ENCODE peak calls at places on chromosomes 11 and 22, in four cellular contexts. One of them, this sample, is unnamed.

GRCh38 chr22:38927033-38927789 is 30.2 kb upstream of the APOBEC3A start:
- DNase-seq in colonic mucosa: peak; percentile 77
- DNase-seq in fibroblast of lung: peak; percentile 59
- DNase-seq in HCT116: peak; percentile 74
- DNase-seq in this sample: peak; percentile 73

GRCh38 chr22:49965291-49966040 is 4.9 kb downstream of the PIM3 start:
- DNase-seq in colonic mucosa: peak; percentile 23
- DNase-seq in fibroblast of lung: no peak
- DNase-seq in HCT116: no peak
- DNase-seq in this sample: no peak

GRCh38 chr11:93727985-93728791 is 13.1 kb downstream of the TAF1D start:
- DNase-seq in colonic mucosa: no peak
- DNase-seq in fibroblast of lung: peak; percentile 45
- DNase-seq in HCT116: no peak
- DNase-seq in this sample: peak; percentile 71

GRCh38 chr11:12126352-12127019 is 16.1 kb downstream of the MICAL2 start:
- DNase-seq in colonic mucosa: no peak
- DNase-seq in fibroblast of lung: peak; percentile 88
- DNase-seq in HCT116: no peak
- DNase-seq in this sample: peak; percentile 78

GRCh38 chr22:22810018-22810427 is 77.6 kb upstream of the IGLL5 start:
- DNase-seq in colonic mucosa: no peak
- DNase-seq in fibroblast of lung: peak; percentile 21
- DNase-seq in HCT116: peak; percentile 36
- DNase-seq in this sample: peak; percentile 32

GRCh38 chr11:130979386-130979972 is 63.2 kb upstream of the SNX19 start:
- DNase-seq in colonic mucosa: no peak
- DNase-seq in fibroblast of lung: peak; percentile 64
- DNase-seq in HCT116: no peak
- DNase-seq in this sample: peak; percentile 58

GRCh38 chr11:14202263-14203173 is 156.5 kb downstream of the RRAS2 start:
- DNase-seq in colonic mucosa: no peak
- DNase-seq in fibroblast of lung: no peak
- DNase-seq in HCT116: no peak
- DNase-seq in this sample: peak; percentile 36

GRCh38 chr11:78331711-78332110 is 85.9 kb downstream of the GAB2 start:
- DNase-seq in colonic mucosa: no peak
- DNase-seq in fibroblast of lung: no peak
- DNase-seq in HCT116: no peak
- DNase-seq in this sample: no peak

GRCh38 chr11:13487661-13488030 is 8.2 kb downstream of the PTH start:
- DNase-seq in colonic mucosa: peak; percentile 37
- DNase-seq in fibroblast of lung: no peak
- DNase-seq in HCT116: peak; percentile 8
- DNase-seq in this sample: peak; percentile 32

GRCh38 chr22:38464992-38465672 is 2.8 kb upstream of the KDELR3 start:
- DNase-seq in colonic mucosa: no peak
- DNase-seq in fibroblast of lung: no peak
- DNase-seq in HCT116: no peak
- DNase-seq in this sample: no peak

GRCh38 chr22:33271390-33272161 is 213.4 kb upstream of the SYN3 start:
- DNase-seq in colonic mucosa: peak; percentile 55
- DNase-seq in fibroblast of lung: peak; percentile 7
- DNase-seq in HCT116: no peak
- DNase-seq in this sample: peak; percentile 46

GRCh38 chr11:121240650-121241299 is 51.8 kb upstream of the SC5D start:
- DNase-seq in colonic mucosa: no peak
- DNase-seq in fibroblast of lung: no peak
- DNase-seq in HCT116: no peak
- DNase-seq in this sample: no peak

GRCh38 chr11:19769820-19770219 is 57.2 kb downstream of the NAV2 start:
- DNase-seq in colonic mucosa: no peak
- DNase-seq in fibroblast of lung: peak; percentile 88
- DNase-seq in HCT116: no peak
- DNase-seq in this sample: peak; percentile 68

GRCh38 chr22:44406581-44407403 is 91.2 kb downstream of the RTL6 start:
- DNase-seq in colonic mucosa: no peak
- DNase-seq in fibroblast of lung: no peak
- DNase-seq in HCT116: no peak
- DNase-seq in this sample: peak; percentile 9

GRCh38 chr22:28939394-28939793 is 56.0 kb downstream of the ZNRF3 start:
- DNase-seq in colonic mucosa: no peak
- DNase-seq in fibroblast of lung: no peak
- DNase-seq in HCT116: no peak
- DNase-seq in this sample: no peak

GRCh38 chr11:35398881-35399280 is 20.5 kb downstream of the SLC1A2 start:
- DNase-seq in colonic mucosa: no peak
- DNase-seq in fibroblast of lung: no peak
- DNase-seq in HCT116: no peak
- DNase-seq in this sample: no peak

GRCh38 chr11:10640308-10640707 is 53.2 kb downstream of the IRAG1 start:
- DNase-seq in colonic mucosa: no peak
- DNase-seq in fibroblast of lung: no peak
- DNase-seq in HCT116: no peak
- DNase-seq in this sample: no peak

GRCh38 chr11:1072116-1072820 is 2.4 kb upstream of the MUC2 start:
- DNase-seq in colonic mucosa: no peak
- DNase-seq in fibroblast of lung: peak; percentile 5
- DNase-seq in HCT116: peak; percentile 32
- DNase-seq in this sample: peak; percentile 2

GRCh38 chr22:42635531-42635930 is 4.9 kb downstream of the ATP5MGL start:
- DNase-seq in colonic mucosa: peak; percentile 34
- DNase-seq in fibroblast of lung: peak; percentile 82
- DNase-seq in HCT116: peak; percentile 85
- DNase-seq in this sample: peak; percentile 96

GRCh38 chr11:3146612-3147256 is 18.4 kb downstream of the OSBPL5 start:
- DNase-seq in colonic mucosa: no peak
- DNase-seq in fibroblast of lung: peak; percentile 69
- DNase-seq in HCT116: no peak
- DNase-seq in this sample: peak; percentile 73

GRCh38 chr22:50672471-50673230 is at the start of gene SHANK3:
- DNase-seq in colonic mucosa: no peak
- DNase-seq in fibroblast of lung: no peak
- DNase-seq in HCT116: no peak
- DNase-seq in this sample: no peak

GRCh38 chr11:119120639-119121007 is 757 bp upstream of the HINFP start:
- DNase-seq in colonic mucosa: no peak
- DNase-seq in fibroblast of lung: peak; percentile 69
- DNase-seq in HCT116: no peak
- DNase-seq in this sample: peak; percentile 66

GRCh38 chr11:34004226-34004625 is 47.3 kb upstream of the CAPRIN1 start:
- DNase-seq in colonic mucosa: no peak
- DNase-seq in fibroblast of lung: no peak
- DNase-seq in HCT116: no peak
- DNase-seq in this sample: no peak

GRCh38 chr11:11037162-11037732 is 179.4 kb upstream of the ZBED5 start:
- DNase-seq in colonic mucosa: no peak
- DNase-seq in fibroblast of lung: no peak
- DNase-seq in HCT116: no peak
- DNase-seq in this sample: no peak

GRCh38 chr11:69605737-69606526 is 35.0 kb upstream of the CCND1 start:
- DNase-seq in colonic mucosa: no peak
- DNase-seq in fibroblast of lung: no peak
- DNase-seq in HCT116: no peak
- DNase-seq in this sample: no peak

GRCh38 chr22:42799462-42800405 is 57.3 kb downstream of the ARFGAP3 start:
- DNase-seq in colonic mucosa: no peak
- DNase-seq in fibroblast of lung: no peak
- DNase-seq in HCT116: no peak
- DNase-seq in this sample: no peak

GRCh38 chr22:27461470-27461869 is 340.1 kb downstream of the MN1 start:
- DNase-seq in colonic mucosa: no peak
- DNase-seq in fibroblast of lung: peak; percentile 33
- DNase-seq in HCT116: no peak
- DNase-seq in this sample: peak; percentile 79

DNA sequence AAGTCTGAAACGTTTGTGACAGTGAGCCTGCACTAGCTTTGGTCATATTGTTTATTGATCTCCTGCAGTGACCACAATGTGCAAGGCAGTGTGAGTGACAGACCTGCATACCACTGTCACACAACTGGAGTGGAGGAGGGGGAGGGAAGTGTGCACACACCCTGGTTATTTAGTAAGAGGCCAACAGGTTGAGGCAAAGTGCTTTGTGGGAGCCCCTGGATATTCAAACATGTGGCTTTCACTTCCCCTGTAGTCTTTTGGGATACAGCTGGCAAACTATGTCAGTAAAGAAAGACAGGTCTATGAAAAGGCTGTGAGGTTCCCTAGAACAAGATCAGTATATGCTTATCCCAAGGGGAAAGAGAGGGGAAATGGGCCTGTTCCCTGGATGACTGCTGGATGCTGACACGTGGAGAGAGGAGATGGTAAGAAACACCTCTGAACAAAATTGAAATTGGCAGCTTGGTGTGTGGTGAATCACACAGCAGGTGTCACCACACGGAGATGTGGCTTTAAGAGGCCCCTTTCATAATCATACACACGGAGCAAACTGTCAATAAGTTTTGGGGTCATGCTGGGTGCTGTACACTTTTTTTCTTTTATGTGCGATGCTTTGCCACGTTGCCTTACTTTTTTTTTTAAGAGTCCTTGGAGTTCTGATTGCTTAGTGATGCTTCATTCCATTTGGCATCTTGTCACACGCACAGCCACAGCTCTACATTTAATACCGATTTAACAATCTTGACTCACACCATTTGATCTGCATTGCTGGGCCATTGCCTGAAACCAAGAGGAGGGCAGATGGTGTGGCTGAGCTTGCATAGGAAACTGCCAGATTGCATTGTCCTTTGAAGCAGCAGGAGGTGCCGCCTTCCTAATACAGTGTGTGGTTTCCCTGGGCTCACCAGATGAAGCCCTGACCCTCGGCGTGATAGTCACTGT is 11.3 kb downstream of the OSBP2 start:
- DNase-seq in colonic mucosa: no peak
- DNase-seq in fibroblast of lung: peak; percentile 74
- DNase-seq in HCT116: peak; percentile 70
- DNase-seq in this sample: peak; percentile 54
- H3K9ac ChIP-seq in colonic mucosa: no peak overlapping the region
- H3K9ac ChIP-seq in fibroblast of lung: no peak overlapping the region
- H3K9ac ChIP-seq in HCT116: peak overlapping the region; percentile 45
- H3K9ac ChIP-seq in this sample: no peak overlapping the region

GRCh38 chr11:67054851-67055523 is 1.7 kb upstream of the RHOD start:
- DNase-seq in colonic mucosa: peak; percentile 85
- DNase-seq in fibroblast of lung: peak; percentile 81
- DNase-seq in HCT116: peak; percentile 26
- DNase-seq in this sample: peak; percentile 55
- H3K9ac ChIP-seq in colonic mucosa: no peak overlapping the region
- H3K9ac ChIP-seq in fibroblast of lung: no peak overlapping the region
- H3K9ac ChIP-seq in HCT116: peak overlapping the region; percentile 89
- H3K9ac ChIP-seq in this sample: no peak overlapping the region

GRCh38 chr22:46066691-46067090 is 83.6 kb upstream of the PPARA start:
- DNase-seq in colonic mucosa: peak; percentile 70
- DNase-seq in fibroblast of lung: no peak
- DNase-seq in HCT116: no peak
- DNase-seq in this sample: no peak
- H3K9ac ChIP-seq in colonic mucosa: peak overlapping the region; percentile 52
- H3K9ac ChIP-seq in fibroblast of lung: peak overlapping the region; percentile 63
- H3K9ac ChIP-seq in HCT116: peak overlapping the region; percentile 83
- H3K9ac ChIP-seq in this sample: peak overlapping the region; percentile 99

DNA sequence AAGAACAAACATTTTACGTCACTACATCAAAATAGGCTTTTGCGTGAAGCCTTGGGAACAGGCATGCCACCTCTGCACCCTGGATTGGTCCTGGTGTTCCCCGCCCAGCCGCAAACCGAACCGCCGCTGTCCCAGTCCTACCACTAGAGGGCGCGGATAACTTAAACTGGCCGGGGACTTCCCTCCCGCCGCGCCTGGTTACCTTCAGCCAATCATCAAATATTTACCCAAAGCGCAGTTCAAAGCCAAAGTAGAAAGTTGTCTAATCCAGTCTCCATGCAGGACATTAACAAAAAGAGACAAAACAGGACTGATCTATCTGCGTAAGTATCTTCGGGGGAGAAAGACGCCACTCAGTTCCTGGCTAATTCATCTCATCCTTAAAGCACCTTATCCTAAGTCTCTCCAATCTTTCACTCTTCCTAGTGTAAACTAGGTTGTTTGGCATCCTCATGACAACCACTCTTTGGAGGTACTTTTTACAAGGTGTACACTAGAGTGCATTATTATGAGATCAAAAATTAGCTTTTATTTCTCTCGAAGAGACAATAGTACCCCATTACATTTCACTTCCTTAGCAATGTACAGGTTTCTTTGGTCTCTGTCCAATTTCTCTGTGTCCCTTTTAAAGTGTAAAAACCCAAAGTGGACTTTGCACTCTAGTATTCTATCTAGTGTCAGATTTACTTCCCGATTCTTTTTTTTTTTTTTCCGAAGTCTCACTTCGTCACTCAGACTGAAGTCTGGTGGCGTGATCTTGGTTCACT is 3.9 kb upstream of the CRY2 start:
- DNase-seq in colonic mucosa: peak; percentile 96
- DNase-seq in fibroblast of lung: peak; percentile 87
- DNase-seq in HCT116: peak; percentile 90
- DNase-seq in this sample: peak; percentile 98
- H3K9ac ChIP-seq in colonic mucosa: no peak overlapping the region
- H3K9ac ChIP-seq in fibroblast of lung: no peak overlapping the region
- H3K9ac ChIP-seq in HCT116: peak overlapping the region; percentile 26
- H3K9ac ChIP-seq in this sample: peak overlapping the region; percentile 22